ENCODE peak calls at places on chromosome 13, in five cellular contexts. C, E, H, W and N are unnamed samples.
A peak's percentile ranks its signal among the peaks of the same experiment; 100 is the strongest.

GRCh38 chr13:30034448-30034795 is 184.0 kb upstream of the UBL3 start:
- DNase-seq in W (no peak), C (no peak), H (no peak), E (no peak), N (no peak)

GRCh38 chr13:106596287-106596937 is 28.5 kb upstream of the ARGLU1 start:
- DNase-seq in H (no peak), C (no peak), E (no peak), W (no peak), N (peak; percentile 63)

GRCh38 chr13:53066411-53066810 is 37.8 kb downstream of the OLFM4 start:
- DNase-seq in H (no peak), C (no peak), W (no peak), E (no peak), N (no peak)

GRCh38 chr13:73803997-73804396 is 330.2 kb downstream of the KLF12 start:
- DNase-seq in W (no peak), H (no peak), E (no peak), C (no peak), N (no peak)

GRCh38 chr13:102402292-102402691 is 444 bp upstream of the FGF14 start:
- DNase-seq in H (peak; percentile 31), E (peak; percentile 25), C (no peak), W (peak; percentile 92), N (no peak)

GRCh38 chr13:73898276-73898675 is 235.9 kb downstream of the KLF12 start:
- DNase-seq in H (no peak), C (no peak), W (no peak), E (no peak), N (no peak)

GRCh38 chr13:78319101-78319627 is 284.2 kb downstream of the POU4F1 start:
- DNase-seq in W (no peak), E (no peak), H (no peak), C (no peak), N (no peak)

GRCh38 chr13:78607409-78608253 is 4.3 kb upstream of the POU4F1 start:
- DNase-seq in H (no peak), W (peak; percentile 81), C (no peak), E (no peak), N (no peak)

GRCh38 chr13:106528711-106529414 is 6.6 kb downstream of the EFNB2 start:
- DNase-seq in H (no peak), W (no peak), E (no peak), C (no peak), N (no peak)

GRCh38 chr13:113756441-113757097 is 2.5 kb upstream of the TMEM255B start:
- DNase-seq in W (no peak), E (no peak), C (no peak), H (no peak), N (no peak)

GRCh38 chr13:95153647-95154405 is 147.4 kb downstream of the ABCC4 start:
- DNase-seq in E (no peak), C (no peak), W (no peak), H (no peak), N (no peak)

GRCh38 chr13:21688056-21688455 is 17.2 kb downstream of the FGF9 start:
- DNase-seq in E (no peak), C (no peak), W (no peak), H (no peak), N (no peak)

GRCh38 chr13:23175920-23176319 is 4.9 kb upstream of the SGCG start:
- DNase-seq in W (no peak), E (no peak), H (no peak), C (no peak), N (no peak)

GRCh38 chr13:23610966-23611486 is 40.8 kb downstream of the TNFRSF19 start:
- DNase-seq in C (no peak), H (no peak), E (no peak), W (no peak), N (no peak)

DNA sequence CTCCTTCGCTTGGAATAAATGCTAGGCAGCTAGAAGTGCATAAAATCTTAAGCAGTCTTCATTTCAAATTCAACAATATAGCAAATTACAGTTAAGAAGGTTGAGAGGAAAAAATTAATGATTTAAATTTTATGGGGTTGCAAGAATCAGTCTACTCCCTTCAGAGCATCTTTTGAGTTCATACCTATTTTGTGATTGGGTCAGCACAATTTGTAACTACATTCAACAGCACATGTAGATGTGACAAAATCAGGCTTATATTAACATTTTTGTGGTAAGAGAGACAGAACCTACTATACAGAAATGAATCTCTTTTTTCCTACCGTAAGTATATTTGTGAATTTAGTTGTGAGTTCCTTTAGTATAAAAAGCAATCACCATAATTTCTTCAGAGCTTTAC is 520.6 kb upstream of the HTR2A start:
- DNase-seq in W (no peak), E (no peak), H (no peak), C (no peak), N (no peak)
- H3K27ac ChIP-seq in W (no peak overlapping the region), E (no peak overlapping the region), H (no peak overlapping the region), C (no peak overlapping the region), N (no peak overlapping the region)

DNA sequence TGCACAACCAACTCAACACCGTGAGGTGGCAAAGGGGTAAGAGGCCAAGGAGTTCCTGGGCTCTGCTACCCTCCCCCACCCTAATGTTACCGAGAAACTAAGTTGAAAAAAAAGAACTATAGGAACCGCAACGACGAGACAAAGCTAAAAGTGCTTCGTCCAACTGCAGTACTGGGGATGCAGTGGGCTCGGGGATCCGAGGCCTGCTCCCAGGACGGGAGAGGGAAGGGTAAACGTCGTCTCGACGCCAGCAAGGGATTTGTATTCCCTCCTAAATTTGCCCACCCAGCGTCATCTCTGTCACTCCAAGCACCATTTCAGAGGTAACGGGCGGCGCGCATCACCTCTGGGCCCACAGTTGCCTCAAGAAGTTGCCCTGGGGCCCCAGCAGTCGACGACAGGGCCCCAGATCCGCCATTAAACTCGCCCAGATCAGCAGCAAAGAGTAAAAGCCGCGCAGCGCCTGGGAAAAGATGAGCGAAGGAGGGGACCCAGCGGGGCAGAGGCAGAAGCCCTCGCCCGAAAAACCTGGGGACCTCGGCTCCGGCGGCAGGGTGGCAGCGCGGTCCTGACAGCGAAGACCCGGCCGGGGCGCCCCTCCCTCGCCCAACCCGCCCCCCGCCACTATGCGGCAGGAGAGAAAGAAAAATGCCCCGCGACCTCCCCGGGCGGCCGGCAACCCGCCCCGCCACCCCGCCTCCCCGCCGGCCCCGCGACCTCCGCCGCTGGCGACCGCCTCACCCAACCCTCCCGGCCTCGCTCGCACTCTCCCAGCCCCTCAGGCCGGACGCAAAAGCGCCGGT is 737 bp downstream of the ZMYM5 start:
- DNase-seq in C (peak; percentile 13), E (peak; percentile 34), W (peak; percentile 36), H (peak; percentile 38), N (peak; percentile 29)
- H3K27ac ChIP-seq in C (peak overlapping the region; percentile 89), E (peak overlapping the region; percentile 94), W (no peak overlapping the region), H (peak overlapping the region; percentile 99), N (peak overlapping the region; percentile 97)

DNA sequence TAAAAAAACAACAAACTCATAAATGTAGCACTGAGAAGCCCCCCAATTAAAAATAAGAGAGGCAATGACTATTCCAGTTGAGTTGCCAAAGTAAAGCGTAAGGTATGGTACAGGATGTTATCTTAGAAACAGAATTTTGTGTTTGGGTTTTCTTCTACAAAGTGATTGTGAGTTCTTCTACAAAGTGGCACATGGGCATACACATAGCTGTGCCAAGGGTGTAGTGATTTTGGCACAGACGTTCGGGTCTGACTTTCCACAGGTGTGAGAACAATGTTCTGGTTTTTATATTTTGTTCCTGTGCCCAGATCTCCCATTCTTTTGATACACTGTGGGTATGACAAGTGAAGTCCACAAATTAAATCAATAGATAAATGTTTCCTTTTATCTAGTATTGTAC is 190.1 kb upstream of the CSNK1A1L start:
- DNase-seq in W (no peak), H (no peak), E (no peak), C (no peak), N (peak; percentile 68)
- H3K27ac ChIP-seq in W (no peak overlapping the region), H (no peak overlapping the region), E (no peak overlapping the region), C (no peak overlapping the region), N (no peak overlapping the region)

GRCh38 chr13:109759609-109760008 is 26.8 kb downstream of the IRS2 start:
- DNase-seq in C (no peak), E (no peak), W (no peak), H (no peak), N (no peak)
- H3K27ac ChIP-seq in C (no peak overlapping the region), E (peak overlapping the region; percentile 11), W (no peak overlapping the region), H (no peak overlapping the region), N (no peak overlapping the region)

DNA sequence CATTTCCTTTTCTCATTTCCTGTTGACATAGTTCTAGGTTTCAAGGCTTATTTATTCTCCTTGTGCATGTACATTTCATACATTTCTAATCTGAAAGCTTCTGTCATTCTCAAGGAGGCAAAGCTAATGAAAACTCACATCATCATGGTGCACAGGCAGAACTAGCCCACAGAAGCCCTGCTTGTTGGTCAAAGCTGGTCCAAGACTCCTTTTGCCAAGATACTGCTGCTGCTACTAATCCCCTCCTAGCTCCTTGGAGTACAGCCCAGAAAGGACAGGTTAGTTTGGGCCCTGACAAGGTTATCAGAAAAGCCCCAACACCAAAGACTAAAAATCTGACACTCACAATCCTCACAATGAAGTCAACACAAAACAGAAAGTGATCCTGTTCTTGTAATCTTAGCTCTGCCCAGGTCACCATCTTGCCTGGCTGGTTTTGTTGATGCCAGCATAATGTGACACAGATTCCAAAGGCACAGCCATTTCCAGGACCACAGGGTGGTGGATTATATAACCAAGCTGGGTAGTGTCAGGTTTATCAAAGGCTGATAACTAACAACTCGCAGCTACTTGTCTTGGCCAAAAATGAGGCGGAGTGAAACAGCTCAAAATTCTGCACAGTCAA is 417.4 kb downstream of the NDFIP2 start:
- DNase-seq in E (no peak), H (no peak), W (no peak), C (no peak), N (no peak)
- H3K27ac ChIP-seq in E (peak overlapping the region; percentile 63), H (no peak overlapping the region), W (no peak overlapping the region), C (no peak overlapping the region), N (no peak overlapping the region)

DNA sequence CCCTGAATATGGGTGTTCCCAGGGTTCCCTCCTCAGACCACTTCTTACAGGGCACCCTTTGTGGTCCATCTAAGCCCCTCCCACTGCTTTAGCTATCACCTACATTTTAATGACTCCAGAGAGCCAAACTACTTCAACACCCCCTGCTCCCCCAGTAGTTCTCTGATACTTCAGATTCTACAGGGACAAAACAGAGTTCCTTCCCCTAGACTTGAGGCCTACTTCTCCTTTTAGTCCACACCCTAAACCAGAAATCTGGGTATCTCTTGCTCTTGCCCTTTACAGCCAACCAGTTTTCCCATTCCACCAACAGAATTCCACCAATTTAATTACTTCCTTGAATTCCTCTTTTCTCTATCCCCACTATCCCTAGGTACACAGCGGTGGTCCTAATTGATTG is 107.2 kb downstream of the KCNRG start:
- DNase-seq in E (no peak), C (no peak), H (no peak), W (no peak), N (no peak)
- H3K27ac ChIP-seq in E (peak overlapping the region; percentile 100), C (peak overlapping the region; percentile 41), H (peak overlapping the region; percentile 99), W (no peak overlapping the region), N (peak overlapping the region; percentile 100)

GRCh38 chr13:111166882-111167281 is 51.8 kb downstream of the ARHGEF7 start:
- DNase-seq in E (no peak), C (no peak), W (no peak), H (no peak), N (no peak)

GRCh38 chr13:111168116-111168515 is 53.0 kb downstream of the ARHGEF7 start:
- DNase-seq in W (no peak), E (no peak), C (no peak), H (no peak), N (no peak)

GRCh38 chr13:111165611-111166010 is 50.5 kb downstream of the ARHGEF7 start:
- DNase-seq in H (no peak), W (no peak), E (no peak), C (no peak), N (no peak)

GRCh38 chr13:111167290-111167689 is 52.2 kb downstream of the ARHGEF7 start:
- DNase-seq in W (no peak), C (no peak), E (no peak), H (no peak), N (no peak)

DNA sequence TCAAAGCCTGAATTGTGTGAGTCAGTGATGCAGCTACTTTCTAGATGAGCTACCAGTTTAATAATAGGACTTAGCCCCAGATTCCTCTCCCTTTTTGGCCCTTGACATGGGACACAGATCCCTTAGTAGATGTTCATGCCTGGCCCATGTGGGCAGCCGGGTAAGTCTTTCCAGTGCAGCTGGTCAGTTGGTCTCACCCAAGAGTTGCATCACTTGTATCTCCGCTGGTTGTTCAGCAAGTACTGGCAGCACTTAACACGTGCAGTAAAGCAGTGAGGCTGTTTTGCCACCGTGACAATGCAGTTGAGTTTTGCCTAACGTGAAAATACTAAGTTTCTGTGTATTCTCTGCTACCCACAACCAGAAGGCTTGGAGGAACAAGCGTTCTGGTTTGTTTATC is 50.1 kb downstream of the ARHGEF7 start:
- DNase-seq in C (no peak), H (no peak), W (no peak), E (peak; percentile 66), N (no peak)
- H3K27ac ChIP-seq in C (no peak overlapping the region), H (no peak overlapping the region), W (no peak overlapping the region), E (peak overlapping the region; percentile 86), N (no peak overlapping the region)